ENCODE peak calls at places on chromosome 17, in five cellular contexts. Z is WTC11, G is ascending aorta, A is lower leg skin, F is prostate gland. B is an unnamed sample.

GRCh38 chr17:16468428-16468992 is 23.5 kb downstream of the LRRC75A start:
- DNase-seq in Z (no peak), G (no peak), A (no peak), F (peak), B (no peak)

GRCh38 chr17:11598274-11599221 is at the start of gene DNAH9:
- DNase-seq in Z (peak), G (peak), A (peak), F (peak), B (peak)

GRCh38 chr17:19363460-19364035 is 1.0 kb upstream of the B9D1 start:
- DNase-seq in Z (no peak), G (no peak), A (no peak), F (no peak), B (no peak)

GRCh38 chr17:4573682-4574081 is 10.6 kb upstream of the SMTNL2 start:
- DNase-seq in Z (no peak), G (no peak), A (no peak), F (no peak), B (no peak)

GRCh38 chr17:72515291-72516065 is 394.7 kb downstream of the SOX9 start:
- DNase-seq in Z (no peak), G (no peak), A (no peak), F (peak), B (no peak)

GRCh38 chr17:3867106-3867505 is 21.1 kb upstream of the NCBP3 start:
- DNase-seq in Z (no peak), G (no peak), A (no peak), F (no peak), B (no peak)

GRCh38 chr17:43766413-43767052 is 7.9 kb upstream of the SOST start:
- DNase-seq in Z (peak), G (peak), A (peak), F (peak), B (peak)

GRCh38 chr17:14525551-14526455 is 224.9 kb downstream of the HS3ST3B1 start:
- DNase-seq in Z (peak), G (no peak), A (no peak), F (no peak), B (no peak)

GRCh38 chr17:82274134-82275020 is 877 bp upstream of the CSNK1D start:
- DNase-seq in Z (no peak), G (no peak), A (no peak), F (no peak), B (no peak)

GRCh38 chr17:83145831-83146230 is 66.4 kb downstream of the METRNL start:
- DNase-seq in Z (no peak), G (no peak), A (peak), F (no peak), B (no peak)

GRCh38 chr17:6070280-6070894 is at the start of gene WSCD1:
- DNase-seq in Z (peak), G (no peak), A (no peak), F (no peak), B (no peak)

GRCh38 chr17:67016039-67016762 is 28.2 kb upstream of the CACNG1 start:
- DNase-seq in Z (peak), G (no peak), A (no peak), F (no peak), B (no peak)

GRCh38 chr17:45732926-45733505 is 51.1 kb upstream of the CRHR1 start:
- DNase-seq in Z (peak), G (no peak), A (peak), F (no peak), B (no peak)

GRCh38 chr17:81510798-81511549 is 1.6 kb downstream of the ACTG1 start:
- DNase-seq in Z (no peak), G (no peak), A (no peak), F (no peak), B (no peak)

GRCh38 chr17:47696717-47697642 is 3.0 kb downstream of the TBKBP1 start:
- DNase-seq in Z (no peak), G (no peak), A (peak), F (no peak), B (no peak)

GRCh38 chr17:1905190-1905919 is 75.5 kb downstream of the RPA1 start:
- DNase-seq in Z (no peak), G (no peak), A (no peak), F (no peak), B (no peak)

GRCh38 chr17:47066095-47066494 is 87.0 kb upstream of the RPRML start:
- DNase-seq in Z (no peak), G (no peak), A (no peak), F (no peak), B (no peak)

GRCh38 chr17:80182845-80183223 is 13.0 kb downstream of the CARD14 start:
- DNase-seq in Z (no peak), G (no peak), A (no peak), F (no peak), B (no peak)

GRCh38 chr17:80181431-80181830 is 11.6 kb downstream of the CARD14 start:
- DNase-seq in Z (no peak), G (no peak), A (no peak), F (no peak), B (no peak)

GRCh38 chr17:80183581-80184422 is 14.0 kb downstream of the CARD14 start:
- DNase-seq in Z (no peak), G (no peak), A (no peak), F (no peak), B (no peak)

GRCh38 chr17:80184423-80184714 is 14.5 kb downstream of the CARD14 start:
- DNase-seq in Z (no peak), G (no peak), A (no peak), F (no peak), B (no peak)

GRCh38 chr17:80182118-80182844 is 12.5 kb downstream of the CARD14 start:
- DNase-seq in Z (no peak), G (no peak), A (no peak), F (no peak), B (no peak)
- TF ChIP-seq CTCF in Z (no peak), G (no peak), A (no peak), F (no peak), B (no peak)

DNA sequence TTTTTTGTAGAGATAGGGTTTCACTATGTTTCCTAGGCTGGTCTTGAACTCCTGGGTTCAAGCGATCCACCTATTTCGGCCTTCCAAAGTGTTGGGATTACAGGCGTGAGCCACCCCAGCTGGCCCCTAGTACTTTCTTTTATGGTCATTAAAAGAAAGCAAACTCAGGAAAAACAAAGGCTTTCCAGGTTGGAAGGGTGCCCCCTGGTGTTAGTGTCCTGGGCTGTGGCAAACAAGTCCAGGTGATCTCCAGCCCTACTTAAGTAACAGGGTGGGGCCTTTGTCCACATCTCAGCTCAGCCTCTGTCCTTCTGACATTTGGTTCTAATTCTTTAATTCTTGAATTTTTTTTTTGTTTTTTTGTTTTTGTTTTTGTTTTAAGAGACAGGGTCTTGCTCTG is 6.9 kb downstream of the IGFBP4 start:
- DNase-seq in Z (peak), G (no peak), A (no peak), F (no peak), B (no peak)
- TF ChIP-seq CTCF in Z (peak), G (peak), A (no peak), F (peak), B (no peak)

DNA sequence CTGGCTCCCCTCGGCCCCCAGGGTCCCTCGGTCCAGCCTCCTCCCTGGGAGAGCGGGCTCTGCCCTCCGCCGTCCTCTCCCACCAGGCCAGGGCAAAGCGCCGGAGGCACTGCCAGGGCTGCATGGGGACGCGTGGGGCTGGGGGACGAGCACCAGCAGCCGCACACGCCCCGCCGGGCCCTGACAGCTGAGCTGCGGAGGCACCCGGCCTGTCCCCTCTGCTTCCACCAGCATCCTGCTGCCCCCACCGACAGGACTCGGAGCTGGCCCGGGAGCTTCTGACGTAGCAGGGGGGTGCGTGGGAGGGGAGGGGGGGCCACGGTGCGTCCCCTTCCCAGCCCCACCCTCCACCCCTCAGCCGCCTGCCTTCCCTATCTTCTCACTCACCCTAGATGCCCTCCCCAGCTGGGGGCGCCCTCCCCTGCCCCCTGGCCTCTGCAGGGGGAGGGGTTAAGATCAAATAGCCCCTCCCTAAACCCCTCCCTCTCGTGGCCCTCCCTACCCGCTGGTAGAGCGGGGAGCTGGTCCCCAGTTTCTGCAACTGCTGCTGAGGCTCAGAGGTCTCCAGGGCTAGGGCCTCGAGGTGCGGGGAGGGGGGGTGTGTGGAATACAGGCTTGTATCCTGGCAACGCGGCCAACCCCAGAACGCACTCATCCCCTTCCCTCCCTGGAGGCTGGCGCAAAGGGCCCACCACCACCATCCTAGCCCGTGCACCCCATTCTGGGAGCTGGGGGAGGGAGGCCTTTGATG is 1.1 kb downstream of the SRCIN1 start:
- DNase-seq in Z (peak), G (no peak), A (no peak), F (no peak), B (no peak)
- TF ChIP-seq CTCF in Z (peak), G (no peak), A (no peak), F (no peak), B (no peak)

GRCh38 chr17:27889711-27890251 is 3.4 kb downstream of the LYRM9 start:
- DNase-seq in Z (no peak), G (no peak), A (no peak), F (no peak), B (no peak)
- TF ChIP-seq CTCF in Z (no peak), G (no peak), A (no peak), F (no peak), B (no peak)

GRCh38 chr17:7786866-7787265 is 47.2 kb upstream of the KDM6B start:
- DNase-seq in Z (no peak), G (no peak), A (no peak), F (no peak), B (no peak)
- TF ChIP-seq CTCF in Z (no peak), G (no peak), A (no peak), F (no peak), B (no peak)

DNA sequence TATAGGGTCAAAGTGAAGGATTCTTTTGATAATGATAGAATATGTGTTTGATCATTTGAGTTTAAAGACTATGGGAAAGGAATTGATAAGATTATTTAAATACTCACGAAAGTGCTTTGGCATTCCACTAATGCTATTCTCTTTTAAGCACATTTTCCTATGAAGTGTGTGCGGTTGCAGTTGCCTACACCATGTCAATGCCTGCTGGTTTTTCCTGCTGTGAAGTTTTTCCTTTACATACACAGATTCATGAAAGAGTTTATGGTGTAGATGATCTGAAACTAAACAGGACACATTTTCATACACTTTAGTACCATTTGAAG is 78.7 kb downstream of the VMP1 start:
- DNase-seq in Z (no peak), G (no peak), A (no peak), F (no peak), B (no peak)
- TF ChIP-seq CTCF in Z (no peak), G (no peak), A (no peak), F (peak), B (no peak)

GRCh38 chr17:58172369-58173071 is 5.7 kb downstream of the OR4D2 start:
- DNase-seq in Z (peak), G (no peak), A (no peak), F (no peak), B (no peak)
- TF ChIP-seq CTCF in Z (peak), G (no peak), A (no peak), F (no peak), B (no peak)